ENCODE peak calls at places on chromosomes 6 and 20, in five cellular contexts. One of them, this sample, is unnamed.

GRCh38 chr20:33370296-33370695 is 31.0 kb downstream of the CDK5RAP1 start:
- DNase-seq in renal cortical epithelial cell: peak
- DNase-seq in B cell: no peak
- DNase-seq in CD8-positive, alpha-beta memory T cell: peak
- DNase-seq in type B pancreatic cell: no peak
- DNase-seq in this sample: no peak

GRCh38 chr20:46012926-46013825 is 4.5 kb downstream of the MMP9 start:
- DNase-seq in type B pancreatic cell: no peak
- DNase-seq in renal cortical epithelial cell: no peak
- DNase-seq in B cell: no peak
- DNase-seq in CD8-positive, alpha-beta memory T cell: no peak
- DNase-seq in this sample: no peak

GRCh38 chr6:90468080-90468479 is 118.8 kb downstream of the MAP3K7 start:
- DNase-seq in CD8-positive, alpha-beta memory T cell: no peak
- DNase-seq in B cell: no peak
- DNase-seq in type B pancreatic cell: no peak
- DNase-seq in renal cortical epithelial cell: peak
- DNase-seq in this sample: peak

GRCh38 chr6:10733863-10734262 is 11.0 kb downstream of the TMEM14C start:
- DNase-seq in CD8-positive, alpha-beta memory T cell: no peak
- DNase-seq in B cell: no peak
- DNase-seq in renal cortical epithelial cell: no peak
- DNase-seq in type B pancreatic cell: no peak
- DNase-seq in this sample: no peak

GRCh38 chr6:43776115-43776798 is 6.2 kb downstream of the VEGFA start:
- DNase-seq in CD8-positive, alpha-beta memory T cell: no peak
- DNase-seq in renal cortical epithelial cell: peak
- DNase-seq in type B pancreatic cell: no peak
- DNase-seq in B cell: no peak
- DNase-seq in this sample: no peak

GRCh38 chr6:163195721-163196691 is 218.5 kb upstream of the QKI start:
- DNase-seq in type B pancreatic cell: no peak
- DNase-seq in B cell: no peak
- DNase-seq in CD8-positive, alpha-beta memory T cell: no peak
- DNase-seq in renal cortical epithelial cell: no peak
- DNase-seq in this sample: no peak

GRCh38 chr6:170522565-170523183 is 30.4 kb downstream of the PSMB1 start:
- DNase-seq in CD8-positive, alpha-beta memory T cell: no peak
- DNase-seq in B cell: no peak
- DNase-seq in renal cortical epithelial cell: peak
- DNase-seq in type B pancreatic cell: no peak
- DNase-seq in this sample: no peak

GRCh38 chr6:74574794-74575193 is 631.1 kb downstream of the COL12A1 start:
- DNase-seq in CD8-positive, alpha-beta memory T cell: no peak
- DNase-seq in B cell: no peak
- DNase-seq in type B pancreatic cell: no peak
- DNase-seq in renal cortical epithelial cell: peak
- DNase-seq in this sample: peak

GRCh38 chr6:166351715-166352285 is 9.5 kb upstream of the SFT2D1 start:
- DNase-seq in CD8-positive, alpha-beta memory T cell: no peak
- DNase-seq in renal cortical epithelial cell: peak
- DNase-seq in B cell: peak
- DNase-seq in type B pancreatic cell: no peak
- DNase-seq in this sample: no peak

GRCh38 chr6:30889921-30890645 is 5.8 kb downstream of the DDR1 start:
- DNase-seq in B cell: no peak
- DNase-seq in type B pancreatic cell: no peak
- DNase-seq in CD8-positive, alpha-beta memory T cell: no peak
- DNase-seq in renal cortical epithelial cell: no peak
- DNase-seq in this sample: peak

GRCh38 chr6:139290787-139291294 is 957 bp downstream of the TXLNB start:
- DNase-seq in CD8-positive, alpha-beta memory T cell: peak
- DNase-seq in type B pancreatic cell: no peak
- DNase-seq in renal cortical epithelial cell: peak
- DNase-seq in B cell: peak
- DNase-seq in this sample: peak

GRCh38 chr6:145214570-145214969 is 520.8 kb downstream of the EPM2A start:
- DNase-seq in renal cortical epithelial cell: peak
- DNase-seq in CD8-positive, alpha-beta memory T cell: no peak
- DNase-seq in type B pancreatic cell: no peak
- DNase-seq in B cell: no peak
- DNase-seq in this sample: peak

GRCh38 chr6:112595201-112595600 is 248.1 kb downstream of the RFPL4B start:
- DNase-seq in B cell: no peak
- DNase-seq in CD8-positive, alpha-beta memory T cell: no peak
- DNase-seq in renal cortical epithelial cell: no peak
- DNase-seq in type B pancreatic cell: no peak
- DNase-seq in this sample: peak

GRCh38 chr6:107318100-107318736 is 141.1 kb downstream of the PDSS2 start:
- DNase-seq in renal cortical epithelial cell: peak
- DNase-seq in B cell: peak
- DNase-seq in CD8-positive, alpha-beta memory T cell: no peak
- DNase-seq in type B pancreatic cell: no peak
- DNase-seq in this sample: peak

GRCh38 chr6:87334683-87335082 is 5.6 kb upstream of the GJB7 start:
- DNase-seq in renal cortical epithelial cell: no peak
- DNase-seq in B cell: no peak
- DNase-seq in type B pancreatic cell: no peak
- DNase-seq in CD8-positive, alpha-beta memory T cell: no peak
- DNase-seq in this sample: no peak

GRCh38 chr6:217048-217659 is 75.1 kb upstream of the DUSP22 start:
- DNase-seq in renal cortical epithelial cell: no peak
- DNase-seq in CD8-positive, alpha-beta memory T cell: no peak
- DNase-seq in B cell: no peak
- DNase-seq in type B pancreatic cell: no peak
- DNase-seq in this sample: no peak

GRCh38 chr6:139296927-139297326 is 5.1 kb upstream of the TXLNB start:
- DNase-seq in CD8-positive, alpha-beta memory T cell: no peak
- DNase-seq in B cell: no peak
- DNase-seq in type B pancreatic cell: no peak
- DNase-seq in renal cortical epithelial cell: peak
- DNase-seq in this sample: peak

GRCh38 chr20:17615645-17616479 is 46.0 kb downstream of the DSTN start:
- DNase-seq in B cell: no peak
- DNase-seq in type B pancreatic cell: no peak
- DNase-seq in CD8-positive, alpha-beta memory T cell: no peak
- DNase-seq in renal cortical epithelial cell: no peak
- DNase-seq in this sample: no peak

GRCh38 chr20:1844723-1845523 is 50.3 kb upstream of the SIRPA start:
- DNase-seq in B cell: peak
- DNase-seq in type B pancreatic cell: no peak
- DNase-seq in renal cortical epithelial cell: no peak
- DNase-seq in CD8-positive, alpha-beta memory T cell: no peak
- DNase-seq in this sample: peak

GRCh38 chr20:35539756-35540212 is 2.1 kb upstream of the ERGIC3 start:
- DNase-seq in B cell: peak
- DNase-seq in CD8-positive, alpha-beta memory T cell: no peak
- DNase-seq in renal cortical epithelial cell: peak
- DNase-seq in type B pancreatic cell: no peak
- DNase-seq in this sample: no peak

GRCh38 chr6:42929928-42930360 is 664 bp downstream of the CNPY3 start:
- DNase-seq in type B pancreatic cell: no peak
- DNase-seq in B cell: peak
- DNase-seq in CD8-positive, alpha-beta memory T cell: peak
- DNase-seq in renal cortical epithelial cell: peak
- DNase-seq in this sample: peak

GRCh38 chr6:49849121-49849907 is 17.0 kb downstream of the CRISP1 start:
- DNase-seq in renal cortical epithelial cell: peak
- DNase-seq in B cell: no peak
- DNase-seq in type B pancreatic cell: no peak
- DNase-seq in CD8-positive, alpha-beta memory T cell: no peak
- DNase-seq in this sample: peak

GRCh38 chr20:13340088-13340487 is 119.0 kb downstream of the ISM1 start:
- DNase-seq in B cell: no peak
- DNase-seq in CD8-positive, alpha-beta memory T cell: no peak
- DNase-seq in type B pancreatic cell: no peak
- DNase-seq in renal cortical epithelial cell: no peak
- DNase-seq in this sample: no peak

GRCh38 chr6:10579803-10580202 is 58.7 kb downstream of the GCNT2 start:
- DNase-seq in renal cortical epithelial cell: no peak
- DNase-seq in B cell: no peak
- DNase-seq in type B pancreatic cell: no peak
- DNase-seq in CD8-positive, alpha-beta memory T cell: no peak
- DNase-seq in this sample: no peak

GRCh38 chr6:32839356-32839755 is 817 bp upstream of the TAP2 start:
- DNase-seq in renal cortical epithelial cell: no peak
- DNase-seq in B cell: no peak
- DNase-seq in CD8-positive, alpha-beta memory T cell: no peak
- DNase-seq in type B pancreatic cell: no peak
- DNase-seq in this sample: no peak

GRCh38 chr20:21511850-21512633 is 1.8 kb downstream of the NKX2-2 start:
- DNase-seq in type B pancreatic cell: no peak
- DNase-seq in renal cortical epithelial cell: no peak
- DNase-seq in CD8-positive, alpha-beta memory T cell: no peak
- DNase-seq in B cell: no peak
- DNase-seq in this sample: no peak

GRCh38 chr6:87808005-87808757 is 106.1 kb upstream of the AKIRIN2 start:
- DNase-seq in renal cortical epithelial cell: peak
- DNase-seq in type B pancreatic cell: no peak
- DNase-seq in B cell: no peak
- DNase-seq in CD8-positive, alpha-beta memory T cell: no peak
- DNase-seq in this sample: peak

GRCh38 chr6:140736227-140736626 is 1361.8 kb upstream of the CITED2 start:
- DNase-seq in B cell: no peak
- DNase-seq in renal cortical epithelial cell: no peak
- DNase-seq in type B pancreatic cell: no peak
- DNase-seq in CD8-positive, alpha-beta memory T cell: no peak
- DNase-seq in this sample: no peak

GRCh38 chr6:1601616-1602355 is 7.9 kb upstream of the FOXC1 start:
- DNase-seq in renal cortical epithelial cell: no peak
- DNase-seq in CD8-positive, alpha-beta memory T cell: no peak
- DNase-seq in B cell: no peak
- DNase-seq in type B pancreatic cell: no peak
- DNase-seq in this sample: no peak

GRCh38 chr20:49501917-49502316 is 19.4 kb upstream of the KCNB1 start:
- DNase-seq in B cell: no peak
- DNase-seq in type B pancreatic cell: no peak
- DNase-seq in CD8-positive, alpha-beta memory T cell: no peak
- DNase-seq in renal cortical epithelial cell: no peak
- DNase-seq in this sample: peak

This sample was measured in astrocyte.